ENCODE peak calls at places on chromosomes 16 and 17, in five cellular contexts. L is fibroblast of lung, W is left ventricle myocardium inferior, Q is cardiac fibroblast, E is Peyer's patch. F is an unnamed sample.

GRCh38 chr17:40696651-40697072 is 6.9 kb downstream of the KRT24 start:
- DNase-seq in E (no peak), L (peak), W (no peak), Q (no peak), F (no peak)

GRCh38 chr16:55146939-55147338 is 177.1 kb upstream of the IRX6 start:
- DNase-seq in Q (no peak), L (no peak), W (no peak), E (no peak), F (no peak)

GRCh38 chr17:49971848-49972485 is 3.0 kb downstream of the DLX4 start:
- DNase-seq in L (no peak), W (no peak), Q (peak), E (no peak), F (no peak)

GRCh38 chr17:28204751-28205150 is 114.2 kb upstream of the TMEM97 start:
- DNase-seq in Q (no peak), E (no peak), L (no peak), W (no peak), F (no peak)

GRCh38 chr17:73011016-73011486 is 81.4 kb downstream of the SLC39A11 start:
- DNase-seq in E (no peak), L (no peak), Q (no peak), W (no peak), F (no peak)

GRCh38 chr17:7133424-7133823 is 18.8 kb upstream of the ASGR2 start:
- DNase-seq in W (peak), Q (peak), L (no peak), E (peak), F (peak)

GRCh38 chr17:19744922-19745757 is 3.0 kb downstream of the ALDH3A1 start:
- DNase-seq in Q (peak), E (peak), W (peak), L (peak), F (peak)

GRCh38 chr16:23924138-23924537 is 88.4 kb downstream of the PRKCB start:
- DNase-seq in E (no peak), W (no peak), Q (no peak), L (no peak), F (no peak)

GRCh38 chr17:44314869-44315661 is 6.7 kb downstream of the RUNDC3A start:
- DNase-seq in W (no peak), E (no peak), Q (peak), L (no peak), F (no peak)
- H3K4me3 ChIP-seq in W (peak), E (peak), Q (peak), L (no peak), F (peak)

GRCh38 chr17:81647640-81648012 is 8.7 kb downstream of the PDE6G start:
- DNase-seq in Q (no peak), L (no peak), W (no peak), E (no peak), F (no peak)
- H3K4me3 ChIP-seq in Q (no peak), L (no peak), W (peak), E (no peak), F (no peak)

GRCh38 chr17:10803830-10804498 is at the start of gene TMEM238L:
- DNase-seq in L (no peak), E (peak), Q (no peak), W (peak), F (no peak)
- H3K4me3 ChIP-seq in L (no peak), E (peak), Q (no peak), W (no peak), F (no peak)

DNA sequence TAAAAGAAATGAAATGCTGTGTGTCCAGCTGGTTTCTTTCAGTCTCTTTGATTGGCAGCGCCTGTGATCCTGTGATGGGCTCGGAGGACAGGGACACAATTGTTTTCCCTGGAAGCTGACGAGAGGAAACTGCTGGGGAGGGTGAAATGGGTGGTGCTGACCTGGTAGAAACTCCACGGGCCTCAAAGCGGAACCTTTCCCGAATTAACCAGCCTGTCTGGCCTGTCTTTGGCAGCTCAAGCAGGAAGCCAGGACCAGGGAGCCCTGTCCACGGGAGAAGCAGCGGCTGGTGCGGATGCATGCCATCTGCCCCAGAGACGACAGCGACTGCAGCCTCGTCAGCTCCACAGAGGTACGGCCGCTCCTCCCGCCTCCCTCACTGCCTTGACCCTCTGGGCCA is 22.4 kb downstream of the CARD14 start:
- DNase-seq in Q (peak), W (no peak), L (no peak), E (no peak), F (no peak)
- H3K4me3 ChIP-seq in Q (no peak), W (peak), L (no peak), E (no peak), F (no peak)

GRCh38 chr16:31214705-31215286 is 877 bp downstream of the TRIM72 start:
- DNase-seq in W (no peak), Q (no peak), E (no peak), L (no peak), F (no peak)
- H3K4me3 ChIP-seq in W (peak), Q (peak), E (peak), L (peak), F (peak)

F was measured in aorta.